ENCODE peak calls at places on chromosome 11, in eight cellular contexts. G, R, O, T, Z, N, A and H are unnamed samples.

GRCh38 chr11:57546869-57547518 is 9.6 kb downstream of the SMTNL1 start:
- DNase-seq in G (no peak), R (peak), O (peak), T (peak), Z (peak), N (peak), A (peak), H (no peak)

GRCh38 chr11:60866911-60867870 is at the start of gene ZP1:
- DNase-seq in G (no peak), R (no peak), O (no peak), T (no peak), Z (no peak), N (no peak), A (no peak), H (no peak)

GRCh38 chr11:64583296-64584262 is 7.4 kb upstream of the SLC22A12 start:
- DNase-seq in G (peak), R (no peak), O (no peak), T (no peak), Z (no peak), N (no peak), A (no peak), H (no peak)

GRCh38 chr11:28713850-28714249 is 605.7 kb downstream of the METTL15 start:
- DNase-seq in G (no peak), R (no peak), O (no peak), T (no peak), Z (peak), N (no peak), A (no peak), H (no peak)

GRCh38 chr11:117997436-117998200 is 11.4 kb downstream of the IL10RA start:
- DNase-seq in G (no peak), R (no peak), O (no peak), T (peak), Z (no peak), N (no peak), A (peak), H (no peak)

GRCh38 chr11:8905528-8906165 is 5.3 kb upstream of the AKIP1 start:
- DNase-seq in G (no peak), R (peak), O (peak), T (no peak), Z (peak), N (no peak), A (no peak), H (no peak)

GRCh38 chr11:118930152-118930712 is 4.5 kb upstream of the BCL9L start:
- DNase-seq in G (peak), R (peak), O (no peak), T (peak), Z (peak), N (peak), A (peak), H (no peak)

GRCh38 chr11:60204922-60205321 is 22.0 kb upstream of the MS4A6A start:
- DNase-seq in G (no peak), R (no peak), O (no peak), T (no peak), Z (no peak), N (no peak), A (peak), H (no peak)

GRCh38 chr11:116329354-116330090 is 443.3 kb downstream of the BUD13 start:
- DNase-seq in G (no peak), R (no peak), O (no peak), T (peak), Z (no peak), N (no peak), A (no peak), H (no peak)

GRCh38 chr11:95831198-95831883 is 41.0 kb downstream of the CEP57 start:
- DNase-seq in G (no peak), R (peak), O (no peak), T (no peak), Z (peak), N (no peak), A (no peak), H (peak)

GRCh38 chr11:113274708-113275582 is 39.4 kb upstream of the TTC12 start:
- DNase-seq in G (no peak), R (no peak), O (peak), T (peak), Z (no peak), N (peak), A (no peak), H (no peak)

GRCh38 chr11:61975638-61976419 is 8.4 kb upstream of the FTH1 start:
- DNase-seq in G (no peak), R (no peak), O (no peak), T (no peak), Z (no peak), N (no peak), A (no peak), H (no peak)
- H3K4me3 ChIP-seq in G (no peak), R (no peak), O (no peak), T (no peak), Z (no peak), N (no peak), A (no peak), H (no peak)

DNA sequence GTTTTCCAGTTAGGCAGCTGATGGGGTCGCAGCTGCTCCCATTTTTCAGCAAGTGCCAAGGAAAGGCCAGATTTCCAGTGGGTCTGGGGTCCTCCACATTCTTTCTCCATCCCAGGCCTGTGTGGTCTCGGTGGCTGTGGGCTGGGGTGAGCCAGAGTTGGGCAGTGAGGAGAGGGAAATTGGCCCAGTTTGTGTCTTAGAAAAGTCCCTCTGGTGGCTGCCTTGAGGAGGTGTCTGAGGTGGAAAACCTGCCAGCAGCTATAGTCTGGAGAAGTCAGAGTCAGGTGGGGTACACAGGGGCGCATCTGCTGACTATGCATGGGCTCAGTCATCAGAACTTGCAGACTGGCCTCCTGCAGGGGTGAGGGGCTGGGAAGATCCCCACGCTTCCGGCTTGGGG is 30.5 kb downstream of the MRGPRD start:
- DNase-seq in G (no peak), R (no peak), O (peak), T (peak), Z (no peak), N (peak), A (peak), H (peak)
- TF ChIP-seq CTCF in G (no peak), R (peak), O (peak), T (peak), Z (peak), N (peak), A (peak), H (peak)

DNA sequence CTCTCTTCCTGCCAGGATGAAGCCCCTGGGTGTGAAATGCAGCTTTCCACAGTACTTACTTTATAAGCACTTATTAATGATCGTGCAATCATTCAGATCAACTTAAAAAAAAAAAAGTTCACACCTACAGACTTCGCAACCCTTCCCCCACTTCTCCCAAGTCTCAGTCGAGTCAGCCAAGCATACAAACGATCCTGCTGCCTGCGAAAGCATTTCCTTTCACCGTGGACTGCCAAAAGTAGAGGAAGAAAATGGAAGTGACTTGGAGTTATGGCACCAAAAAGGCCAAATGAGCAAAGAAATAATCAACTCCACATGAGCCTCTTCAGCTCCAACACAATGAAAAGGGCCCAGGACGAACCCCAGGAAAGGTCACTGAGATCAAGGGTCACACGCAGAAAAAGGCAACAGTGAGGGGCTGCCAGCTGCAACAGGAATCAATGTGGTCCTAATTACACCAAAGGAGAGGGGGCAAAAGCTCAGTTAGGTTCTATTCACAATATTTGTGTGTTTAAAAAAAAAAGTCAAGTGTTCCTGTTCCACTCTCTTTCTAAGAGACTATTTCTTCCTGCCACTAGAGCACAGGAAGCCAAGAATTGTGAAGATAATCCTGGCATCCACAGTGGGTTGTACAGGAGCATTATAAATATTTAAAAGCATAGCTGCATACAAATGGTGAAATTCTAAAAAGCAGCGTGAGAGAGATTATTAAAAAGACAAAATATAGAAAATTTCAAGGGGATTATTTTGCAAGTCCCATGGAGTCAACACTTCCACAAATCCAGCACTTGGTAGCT is 28.4 kb downstream of the CDON start:
- DNase-seq in G (no peak), R (no peak), O (no peak), T (no peak), Z (no peak), N (no peak), A (no peak), H (no peak)
- H3K4me3 ChIP-seq in G (no peak), R (no peak), O (no peak), T (peak), Z (no peak), N (no peak), A (no peak), H (no peak)

DNA sequence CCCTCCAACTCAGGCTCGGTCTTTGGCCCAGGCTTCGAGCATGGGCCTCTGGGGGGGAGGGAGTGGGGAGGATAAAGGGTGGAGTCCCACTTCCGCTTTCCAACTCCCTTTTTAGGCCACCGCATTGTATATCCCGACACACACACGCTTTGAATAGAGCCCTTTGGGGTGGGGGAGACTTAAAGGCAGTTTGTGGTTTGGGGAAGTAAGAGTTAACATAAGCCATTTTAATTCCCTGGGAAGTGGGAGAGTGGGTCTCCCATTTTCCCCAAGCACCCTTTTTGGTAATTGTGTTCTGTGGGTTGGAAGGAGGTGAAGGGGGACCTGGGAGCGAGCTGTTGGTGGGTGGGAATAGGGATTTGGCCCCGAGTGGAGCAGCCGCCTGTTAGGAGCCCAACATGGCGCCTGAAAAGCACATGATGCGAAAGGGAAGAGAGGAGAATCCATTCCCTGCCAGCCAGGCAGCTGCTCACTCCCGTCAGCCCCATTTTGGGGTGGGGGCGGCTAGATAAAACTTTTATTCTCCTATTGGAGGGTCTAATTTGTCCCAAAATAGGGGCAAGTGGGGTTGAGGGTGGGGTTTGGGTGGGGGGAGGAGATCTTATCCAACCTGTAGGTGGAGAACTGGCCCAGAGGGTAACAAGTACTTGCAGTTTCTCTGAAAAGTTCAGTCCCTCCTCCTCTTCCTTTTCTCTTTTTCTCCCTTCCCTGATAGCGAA is 983 bp downstream of the PCF11 start:
- DNase-seq in G (peak), R (peak), O (peak), T (peak), Z (peak), N (peak), A (peak), H (no peak)
- TF ChIP-seq CTCF in G (no peak), R (no peak), O (no peak), T (no peak), Z (no peak), N (no peak), A (no peak), H (no peak)

DNA sequence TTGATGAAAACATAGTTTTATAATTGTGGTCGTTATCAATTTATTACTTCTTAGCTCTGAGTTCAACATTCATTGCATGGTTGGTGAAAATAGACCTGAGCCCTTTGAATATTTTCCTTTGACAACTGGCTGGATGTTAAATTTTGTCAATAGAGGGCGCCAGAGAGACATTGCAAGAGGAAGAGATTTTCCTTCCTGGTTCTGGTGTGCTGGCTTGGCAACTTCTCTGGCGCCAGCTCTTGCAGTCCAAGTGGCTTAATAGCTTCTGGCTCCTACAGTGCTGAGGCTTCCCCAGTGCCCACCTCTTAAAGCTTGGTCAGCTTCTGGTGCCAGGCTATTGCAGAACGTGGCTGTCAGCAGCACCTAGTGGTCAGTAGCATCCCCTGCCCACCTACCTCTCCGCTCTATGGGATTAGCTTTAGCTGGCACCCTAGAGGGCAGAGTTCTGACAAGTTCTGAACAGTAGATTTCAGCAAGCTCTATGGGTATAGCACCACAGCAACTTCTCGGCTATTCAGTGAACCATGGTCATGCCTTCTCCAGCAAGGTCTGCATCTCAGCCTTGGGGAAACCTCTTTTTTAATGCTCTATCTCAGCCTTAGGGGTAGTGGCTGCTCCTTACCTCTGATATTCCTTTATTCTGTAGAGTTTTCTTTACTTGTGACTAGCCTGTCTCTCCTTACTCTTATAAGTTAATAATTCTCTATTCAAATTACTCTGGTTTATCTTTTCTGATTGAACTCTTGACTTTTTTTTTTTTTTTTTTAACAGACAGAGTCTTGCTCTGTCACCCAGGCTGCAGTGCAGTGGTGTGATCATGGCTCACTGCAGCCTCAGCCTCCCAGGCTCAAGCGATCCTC is 59.4 kb downstream of the ACER3 start:
- DNase-seq in G (peak), R (peak), O (peak), T (peak), Z (peak), N (peak), A (peak), H (peak)
- H3K4me3 ChIP-seq in G (no peak), R (no peak), O (no peak), T (no peak), Z (no peak), N (no peak), A (no peak), H (no peak)

GRCh38 chr11:46447544-46447943 is 56.0 kb upstream of the CHRM4 start:
- DNase-seq in G (no peak), R (no peak), O (no peak), T (no peak), Z (no peak), N (no peak), A (no peak), H (no peak)

GRCh38 chr11:46445887-46446286 is 54.3 kb upstream of the CHRM4 start:
- DNase-seq in G (no peak), R (no peak), O (no peak), T (no peak), Z (no peak), N (no peak), A (no peak), H (no peak)

GRCh38 chr11:46444305-46444704 is 52.7 kb upstream of the CHRM4 start:
- DNase-seq in G (no peak), R (peak), O (no peak), T (no peak), Z (peak), N (no peak), A (no peak), H (no peak)

GRCh38 chr11:46445192-46445591 is 53.6 kb upstream of the CHRM4 start:
- DNase-seq in G (no peak), R (no peak), O (no peak), T (no peak), Z (no peak), N (no peak), A (no peak), H (no peak)

DNA sequence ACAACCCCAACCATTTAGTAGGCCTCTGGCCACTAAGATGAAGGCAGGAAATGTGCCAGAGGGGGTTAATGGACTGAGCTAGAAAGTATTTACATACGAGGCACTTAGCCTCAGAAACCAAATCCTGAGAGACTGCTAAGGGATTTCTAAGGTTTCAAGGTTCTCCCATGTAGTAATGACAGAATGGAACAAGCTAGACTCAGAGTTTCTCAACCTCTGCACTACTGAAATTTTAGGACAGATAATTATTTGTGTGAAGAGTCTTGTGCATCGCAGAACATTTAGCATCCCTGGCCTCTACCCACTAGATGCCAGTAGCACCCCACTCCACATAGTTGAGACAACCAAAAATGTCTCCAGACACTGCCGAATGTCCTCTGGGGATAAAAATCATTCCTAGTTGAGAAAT is 54.8 kb upstream of the CHRM4 start:
- DNase-seq in G (no peak), R (no peak), O (no peak), T (no peak), Z (peak), N (no peak), A (peak), H (no peak)
- TF ChIP-seq CTCF in G (no peak), R (peak), O (no peak), T (no peak), Z (peak), N (no peak), A (peak), H (peak)

GRCh38 chr11:331332-332060 is 10.8 kb upstream of the IFITM3 start:
- DNase-seq in G (no peak), R (no peak), O (no peak), T (peak), Z (no peak), N (no peak), A (no peak), H (no peak)

GRCh38 chr11:334264-335033 is 13.8 kb upstream of the IFITM3 start:
- DNase-seq in G (no peak), R (no peak), O (no peak), T (peak), Z (no peak), N (peak), A (no peak), H (no peak)

GRCh38 chr11:330694-331314 is 10.1 kb upstream of the IFITM3 start:
- DNase-seq in G (no peak), R (no peak), O (no peak), T (peak), Z (no peak), N (no peak), A (peak), H (no peak)

GRCh38 chr11:330307-330693 is 9.6 kb upstream of the IFITM3 start:
- DNase-seq in G (no peak), R (no peak), O (no peak), T (peak), Z (no peak), N (no peak), A (no peak), H (no peak)

GRCh38 chr11:332651-333480 is 12.2 kb upstream of the IFITM3 start:
- DNase-seq in G (no peak), R (no peak), O (no peak), T (no peak), Z (no peak), N (no peak), A (no peak), H (no peak)
- H3K4me3 ChIP-seq in G (no peak), R (no peak), O (no peak), T (peak), Z (no peak), N (no peak), A (no peak), H (no peak)

DNA sequence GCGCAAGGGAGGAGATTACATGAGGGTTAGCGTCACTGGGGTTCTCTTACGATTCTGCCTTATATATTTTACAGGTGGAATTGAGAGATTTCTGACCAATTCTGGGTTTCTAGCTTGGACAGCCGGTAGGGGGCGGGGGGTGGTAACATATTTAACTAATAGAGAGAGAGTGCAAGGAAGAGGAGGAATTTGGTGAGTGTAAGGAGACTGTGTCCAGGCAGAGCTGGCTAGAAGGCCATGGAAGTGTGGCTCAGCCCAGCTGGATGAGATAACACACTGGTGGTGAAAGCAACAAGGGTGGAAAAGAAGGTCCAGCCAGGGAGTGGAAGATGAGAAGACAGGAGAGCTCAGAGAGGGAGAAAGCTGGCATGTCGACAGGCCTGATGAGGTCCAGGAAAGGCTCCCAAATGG is 56.5 kb downstream of the ST3GAL4 start:
- DNase-seq in G (peak), R (no peak), O (no peak), T (peak), Z (no peak), N (peak), A (no peak), H (no peak)
- TF ChIP-seq CTCF in G (peak), R (peak), O (no peak), T (peak), Z (peak), N (peak), A (no peak), H (peak)

DNA sequence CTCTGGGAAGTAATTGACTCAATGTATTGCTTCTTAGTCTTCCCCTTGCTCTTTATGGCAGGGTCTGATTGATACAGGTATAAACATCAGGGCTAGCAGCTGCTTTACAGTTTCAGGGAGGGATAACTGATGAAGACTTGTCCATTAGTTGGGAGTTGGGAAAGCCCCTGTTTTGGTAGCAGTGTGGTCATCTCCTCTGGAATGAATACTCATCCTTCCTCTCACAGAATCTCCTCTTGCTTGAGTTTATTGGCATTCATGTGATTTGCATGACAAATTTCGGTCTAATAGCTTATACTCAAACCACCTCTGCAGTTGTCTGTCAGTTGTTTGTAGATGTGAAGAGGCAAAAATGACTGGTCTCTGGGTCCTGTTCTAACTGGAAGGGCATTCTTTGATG is 79.7 kb downstream of the FAT3 start:
- DNase-seq in G (no peak), R (no peak), O (no peak), T (no peak), Z (no peak), N (no peak), A (no peak), H (no peak)
- H3K4me3 ChIP-seq in G (no peak), R (no peak), O (no peak), T (no peak), Z (no peak), N (no peak), A (no peak), H (no peak)

GRCh38 chr11:43034341-43034740 is 277.5 kb upstream of the API5 start:
- DNase-seq in G (no peak), R (no peak), O (no peak), T (no peak), Z (no peak), N (no peak), A (no peak), H (no peak)
- TF ChIP-seq CTCF in G (no peak), R (no peak), O (no peak), T (no peak), Z (no peak), N (no peak), A (no peak), H (no peak)